ENCODE peak calls at places on chromosome 6, in seven cellular contexts. I, V, J, Z, F, H and S are unnamed samples.

GRCh38 chr6:97689078-97689754 is 406.2 kb upstream of the MMS22L start:
- DNase-seq in V (no peak), Z (no peak), J (no peak), F (no peak), I (no peak), H (no peak), S (no peak)

GRCh38 chr6:121302882-121303281 is 31.4 kb downstream of the TBC1D32 start:
- DNase-seq in F (no peak), I (no peak), J (no peak), V (no peak), H (no peak), Z (no peak), S (no peak)

GRCh38 chr6:109336221-109336955 is 45.9 kb downstream of the CD164 start:
- DNase-seq in Z (no peak), V (no peak), F (no peak), J (peak), H (no peak), I (no peak), S (no peak)

GRCh38 chr6:5752282-5752681 is 254.4 kb downstream of the NRN1 start:
- DNase-seq in Z (no peak), I (no peak), F (no peak), H (no peak), V (no peak), J (no peak), S (peak)

GRCh38 chr6:85127696-85128225 is 322.1 kb upstream of the NT5E start:
- DNase-seq in H (no peak), V (no peak), I (no peak), J (no peak), Z (no peak), F (no peak), S (no peak)

GRCh38 chr6:73823046-73823735 is 127.2 kb downstream of the CD109 start:
- DNase-seq in I (no peak), F (no peak), Z (no peak), J (no peak), V (no peak), H (no peak), S (no peak)

GRCh38 chr6:128507337-128508310 is 12.8 kb downstream of the PTPRK start:
- DNase-seq in I (no peak), V (no peak), F (no peak), H (no peak), J (no peak), Z (peak), S (no peak)

GRCh38 chr6:137159912-137160311 is 13.5 kb downstream of the IL22RA2 start:
- DNase-seq in F (no peak), H (no peak), I (no peak), J (no peak), Z (no peak), V (no peak), S (no peak)

GRCh38 chr6:99393366-99393697 is 663 bp downstream of the COQ3 start:
- DNase-seq in F (no peak), J (no peak), Z (no peak), I (no peak), H (no peak), V (no peak), S (no peak)

GRCh38 chr6:122494665-122495272 is 23.2 kb upstream of the SERINC1 start:
- DNase-seq in I (no peak), H (no peak), Z (no peak), J (no peak), F (no peak), V (no peak), S (no peak)

GRCh38 chr6:4491501-4492260 is 284.5 kb upstream of the CDYL start:
- DNase-seq in V (no peak), H (no peak), I (no peak), Z (no peak), F (no peak), J (no peak), S (no peak)

GRCh38 chr6:109428889-109429477 is 11.4 kb downstream of the PPIL6 start:
- DNase-seq in F (no peak), J (no peak), V (no peak), Z (no peak), H (no peak), I (no peak), S (no peak)

GRCh38 chr6:33908025-33908424 is 104.2 kb upstream of the MLN start:
- DNase-seq in F (no peak), I (no peak), H (no peak), Z (peak), V (no peak), J (no peak), S (no peak)

GRCh38 chr6:77466055-77467028 is 3.1 kb upstream of the HTR1B start:
- DNase-seq in J (no peak), I (no peak), H (peak), Z (peak), F (no peak), V (peak), S (no peak)

GRCh38 chr6:169048185-169048584 is 205.5 kb downstream of the THBS2 start:
- DNase-seq in Z (no peak), V (no peak), I (no peak), H (no peak), J (no peak), F (no peak), S (no peak)

GRCh38 chr6:105600342-105601293 is 197.7 kb upstream of the PREP start:
- DNase-seq in H (no peak), V (no peak), J (no peak), Z (no peak), F (no peak), I (no peak), S (no peak)

GRCh38 chr6:5112065-5112799 is 27.1 kb downstream of the PPP1R3G start:
- DNase-seq in Z (no peak), F (no peak), H (no peak), I (no peak), V (no peak), J (peak), S (no peak)

GRCh38 chr6:114171473-114171872 is 171.3 kb downstream of the HS3ST5 start:
- DNase-seq in F (no peak), I (no peak), J (no peak), H (no peak), Z (no peak), V (no peak), S (no peak)

GRCh38 chr6:167760979-167761793 is 65.5 kb upstream of the AFDN start:
- DNase-seq in V (no peak), I (no peak), J (no peak), H (no peak), Z (peak), F (no peak), S (no peak)

GRCh38 chr6:157556671-157557430 is 175.9 kb downstream of the ZDHHC14 start:
- DNase-seq in I (no peak), V (no peak), F (no peak), H (no peak), Z (no peak), J (no peak), S (no peak)

GRCh38 chr6:43246301-43247114 is 3.2 kb downstream of the TTBK1 start:
- DNase-seq in Z (peak), I (no peak), J (peak), V (peak), H (peak), F (peak), S (peak)

GRCh38 chr6:157603314-157603940 is 219.6 kb upstream of the SNX9 start:
- DNase-seq in Z (no peak), I (no peak), J (no peak), H (no peak), V (no peak), F (no peak), S (no peak)

GRCh38 chr6:113782641-113783040 is 74.5 kb upstream of the MARCKS start:
- DNase-seq in I (no peak), F (no peak), Z (no peak), H (no peak), V (no peak), J (no peak), S (no peak)

GRCh38 chr6:134787261-134787871 is 162.5 kb downstream of the ALDH8A1 start:
- DNase-seq in H (no peak), Z (no peak), F (no peak), I (no peak), V (no peak), J (peak), S (no peak)

GRCh38 chr6:38713812-38714211 is 1.3 kb upstream of the DNAH8 start:
- DNase-seq in I (no peak), Z (no peak), V (no peak), J (no peak), H (no peak), F (no peak), S (no peak)

GRCh38 chr6:44593539-44593944 is 206.0 kb downstream of the CDC5L start:
- DNase-seq in F (peak), J (peak), V (peak), I (peak), Z (peak), H (peak), S (peak)

GRCh38 chr6:43723737-43724295 is 36.2 kb upstream of the MRPS18A start:
- DNase-seq in F (peak), J (peak), V (peak), Z (peak), I (no peak), H (peak), S (no peak)

GRCh38 chr6:137707590-137708360 is 159.3 kb upstream of the TNFAIP3 start:
- DNase-seq in J (peak), Z (peak), V (peak), F (peak), H (no peak), I (peak), S (peak)

GRCh38 chr6:37242429-37243052 is 15.0 kb upstream of the TBC1D22B start:
- DNase-seq in J (peak), V (no peak), F (peak), I (no peak), Z (peak), H (no peak), S (no peak)

GRCh38 chr6:105991561-105992314 is 94.4 kb upstream of the PRDM1 start:
- DNase-seq in J (no peak), I (no peak), H (peak), F (peak), Z (peak), V (peak), S (no peak)

GRCh38 chr6:47698342-47698787 is at the start of gene ADGRF4:
- DNase-seq in Z (no peak), I (no peak), V (no peak), F (no peak), H (no peak), J (no peak), S (no peak)

GRCh38 chr6:128724738-128725137 is 158.2 kb upstream of the LAMA2 start:
- DNase-seq in H (no peak), I (no peak), Z (no peak), V (no peak), J (no peak), F (no peak), S (no peak)

GRCh38 chr6:79077680-79078056 is 386 bp downstream of the PHIP start:
- DNase-seq in I (no peak), J (no peak), V (peak), H (no peak), F (peak), Z (no peak), S (no peak)

GRCh38 chr6:4717856-4718255 is 58.3 kb upstream of the CDYL start:
- DNase-seq in V (no peak), H (peak), J (no peak), Z (no peak), I (no peak), F (no peak), S (no peak)

GRCh38 chr6:85516168-85516567 is 66.3 kb downstream of the NT5E start:
- DNase-seq in V (no peak), Z (peak), J (no peak), F (no peak), H (no peak), I (no peak), S (no peak)

GRCh38 chr6:116220172-116220571 is 33.7 kb downstream of the TSPYL4 start:
- DNase-seq in F (no peak), Z (no peak), I (no peak), V (peak), J (no peak), H (no peak), S (no peak)

GRCh38 chr6:139534472-139535115 is 160.1 kb upstream of the CITED2 start:
- DNase-seq in H (no peak), I (no peak), Z (no peak), J (no peak), F (no peak), V (no peak), S (no peak)
- TF ChIP-seq YY1 in H (no peak), I (no peak), Z (no peak), J (no peak), F (no peak), V (no peak), S (no peak)

GRCh38 chr6:40947876-40948514 is 91.0 kb downstream of the UNC5CL start:
- DNase-seq in Z (no peak), J (no peak), F (no peak), I (no peak), H (no peak), V (no peak), S (peak)

GRCh38 chr6:40953486-40953885 is 85.5 kb downstream of the UNC5CL start:
- DNase-seq in I (no peak), J (no peak), Z (no peak), F (no peak), H (no peak), V (peak), S (no peak)

GRCh38 chr6:40948598-40948997 is 90.4 kb downstream of the UNC5CL start:
- DNase-seq in J (no peak), F (no peak), Z (no peak), I (no peak), H (no peak), V (no peak), S (no peak)

GRCh38 chr6:40954446-40955180 is 84.4 kb downstream of the UNC5CL start:
- DNase-seq in V (no peak), J (no peak), F (no peak), H (no peak), Z (no peak), I (no peak), S (no peak)

GRCh38 chr6:40950986-40951730 is 87.9 kb downstream of the UNC5CL start:
- DNase-seq in Z (no peak), J (no peak), F (no peak), I (no peak), H (no peak), V (peak), S (no peak)
- TF ChIP-seq YY1 in Z (no peak), J (no peak), F (no peak), I (no peak), H (no peak), V (no peak), S (no peak)

DNA sequence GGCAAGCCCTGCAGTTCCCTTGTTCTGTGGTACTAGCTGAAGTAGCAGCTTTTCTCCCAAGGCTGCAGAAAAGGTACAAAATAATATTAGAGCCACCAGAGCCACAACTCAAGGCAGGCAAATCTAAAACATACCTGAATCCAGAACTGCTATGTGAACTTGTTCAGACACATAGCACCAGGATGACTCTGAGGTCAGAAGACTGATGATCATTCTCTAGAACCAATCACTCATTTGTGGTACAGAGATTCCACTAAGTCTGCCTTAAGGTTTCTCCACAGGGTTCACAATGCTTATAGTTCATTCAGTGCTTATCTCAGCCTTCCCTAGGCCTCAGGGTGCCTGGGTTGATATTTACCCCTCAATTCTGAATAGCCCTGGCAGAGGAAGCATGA is 140.8 kb upstream of the MOCS1 start:
- DNase-seq in I (no peak), H (no peak), J (no peak), Z (no peak), F (no peak), V (no peak), S (no peak)
- TF ChIP-seq YY1 in I (no peak), H (no peak), J (no peak), Z (no peak), F (no peak), V (no peak), S (no peak)

DNA sequence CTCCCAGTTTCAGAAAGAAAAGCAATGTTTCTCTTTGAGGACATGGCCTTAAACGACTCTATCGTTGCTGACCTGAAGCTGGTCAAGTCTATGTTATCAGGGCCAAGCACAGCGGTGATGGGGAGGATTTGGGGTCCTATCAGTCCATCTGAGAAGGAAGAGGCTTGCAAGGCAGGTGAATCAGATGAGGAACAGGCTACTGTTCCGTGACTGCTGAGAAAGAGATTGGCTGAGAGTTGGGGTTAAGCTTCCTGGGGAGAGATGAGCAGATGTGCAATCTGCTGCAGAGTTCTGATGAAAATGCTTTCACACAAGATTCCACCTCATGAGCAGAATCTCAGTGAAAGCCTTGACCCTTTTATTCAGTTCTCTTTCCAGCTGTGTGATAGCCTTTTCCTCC is 168.3 kb upstream of the STMND1 start:
- DNase-seq in I (no peak), H (no peak), J (no peak), F (no peak), Z (no peak), V (no peak), S (no peak)
- TF ChIP-seq YY1 in I (no peak), H (no peak), J (no peak), F (no peak), Z (no peak), V (no peak), S (no peak)

GRCh38 chr6:149060985-149061760 is 256.3 kb upstream of the TAB2 start:
- DNase-seq in F (no peak), Z (peak), H (no peak), J (no peak), V (peak), I (no peak), S (no peak)

GRCh38 chr6:149060300-149060984 is 257.1 kb upstream of the TAB2 start:
- DNase-seq in V (peak), I (peak), H (no peak), Z (peak), F (no peak), J (no peak), S (no peak)

GRCh38 chr6:149061933-149062332 is 255.6 kb upstream of the TAB2 start:
- DNase-seq in F (no peak), I (no peak), J (no peak), V (no peak), Z (no peak), H (no peak), S (no peak)

GRCh38 chr6:149057464-149057840 is 260.1 kb upstream of the TAB2 start:
- DNase-seq in F (no peak), Z (no peak), V (no peak), H (no peak), I (no peak), J (no peak), S (no peak)

DNA sequence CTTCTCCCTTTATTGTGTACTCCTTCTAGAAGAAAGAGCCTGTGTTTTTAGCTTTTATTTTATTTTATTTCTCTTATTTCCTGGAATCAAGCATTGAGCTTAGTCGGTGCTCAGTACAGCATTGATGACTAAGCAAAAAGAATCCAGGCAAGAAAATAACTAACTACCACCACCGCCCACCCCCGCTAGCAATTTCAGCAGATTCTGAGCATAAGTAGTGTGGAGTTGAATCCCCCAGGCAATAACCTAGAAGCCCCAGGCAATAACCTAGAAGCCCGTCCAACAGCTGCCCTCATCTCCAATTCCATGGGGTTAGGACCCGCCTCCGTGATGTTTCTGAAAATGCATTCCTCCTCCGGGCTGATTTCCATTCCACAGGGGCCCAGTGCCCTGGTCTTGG is 258.0 kb upstream of the TAB2 start:
- DNase-seq in H (no peak), V (no peak), Z (no peak), I (no peak), F (no peak), J (no peak), S (no peak)
- TF ChIP-seq YY1 in H (no peak), V (no peak), Z (no peak), I (no peak), F (no peak), J (no peak), S (no peak)